ENCODE peak calls at places on chromosomes 3 and 15, in eight cellular contexts. R, E, J, S, A, H, I and T are unnamed samples.

GRCh38 chr3:23830869-23831484 is 25.2 kb downstream of the UBE2E1 start:
- DNase-seq in R (no peak), E (no peak), J (no peak), S (no peak), A (no peak), H (no peak), I (no peak), T (no peak)

GRCh38 chr15:87365221-87365620 is 891.3 kb downstream of the NTRK3 start:
- DNase-seq in R (no peak), E (no peak), J (peak), S (peak), A (no peak), H (no peak), I (no peak), T (no peak)

GRCh38 chr15:76134537-76134936 is 74.8 kb downstream of the TMEM266 start:
- DNase-seq in R (no peak), E (no peak), J (no peak), S (no peak), A (no peak), H (no peak), I (no peak), T (no peak)

GRCh38 chr15:70702584-70702983 is 60.8 kb downstream of the UACA start:
- DNase-seq in R (no peak), E (peak), J (no peak), S (no peak), A (no peak), H (no peak), I (no peak), T (no peak)

GRCh38 chr15:56765252-56765651 is 31.9 kb upstream of the ZNF280D start:
- DNase-seq in R (no peak), E (no peak), J (no peak), S (peak), A (no peak), H (no peak), I (no peak), T (no peak)

GRCh38 chr15:65956307-65956706 is 87.0 kb downstream of the RAB11A start:
- DNase-seq in R (no peak), E (no peak), J (no peak), S (no peak), A (no peak), H (no peak), I (no peak), T (no peak)

GRCh38 chr3:66098436-66098835 is 59.7 kb upstream of the MAGI1 start:
- DNase-seq in R (no peak), E (no peak), J (peak), S (peak), A (no peak), H (no peak), I (no peak), T (no peak)

GRCh38 chr3:164748626-164749025 is 329.7 kb downstream of the SI start:
- DNase-seq in R (no peak), E (no peak), J (no peak), S (no peak), A (no peak), H (no peak), I (no peak), T (no peak)

GRCh38 chr3:184333700-184334099 is 3.7 kb upstream of the FAM131A start:
- DNase-seq in R (no peak), E (no peak), J (no peak), S (no peak), A (no peak), H (no peak), I (no peak), T (no peak)

GRCh38 chr3:127536818-127537810 is 53.4 kb downstream of the TPRA1 start:
- DNase-seq in R (no peak), E (no peak), J (no peak), S (no peak), A (no peak), H (no peak), I (no peak), T (no peak)

GRCh38 chr3:38725726-38726410 is 76.4 kb upstream of the SCN5A start:
- DNase-seq in R (no peak), E (peak), J (peak), S (peak), A (no peak), H (no peak), I (no peak), T (no peak)

GRCh38 chr3:23888617-23889228 is 28.1 kb downstream of the NKIRAS1 start:
- DNase-seq in R (peak), E (no peak), J (no peak), S (peak), A (no peak), H (no peak), I (no peak), T (no peak)

GRCh38 chr3:144968951-144969350 is 997.3 kb downstream of the DIPK2A start:
- DNase-seq in R (no peak), E (no peak), J (no peak), S (peak), A (no peak), H (no peak), I (no peak), T (no peak)

GRCh38 chr3:131349946-131350347 is 31.6 kb upstream of the NUDT16 start:
- DNase-seq in R (peak), E (peak), J (peak), S (peak), A (no peak), H (no peak), I (no peak), T (no peak)

GRCh38 chr3:111808439-111808838 is 50.6 kb upstream of the PHLDB2 start:
- DNase-seq in R (no peak), E (no peak), J (no peak), S (peak), A (no peak), H (no peak), I (no peak), T (no peak)

GRCh38 chr3:118077332-118077731 is 957.3 kb downstream of the IGSF11 start:
- DNase-seq in R (no peak), E (no peak), J (no peak), S (no peak), A (no peak), H (no peak), I (no peak), T (no peak)

GRCh38 chr3:118075873-118076272 is 958.8 kb downstream of the IGSF11 start:
- DNase-seq in R (no peak), E (no peak), J (peak), S (peak), A (no peak), H (no peak), I (no peak), T (no peak)

DNA sequence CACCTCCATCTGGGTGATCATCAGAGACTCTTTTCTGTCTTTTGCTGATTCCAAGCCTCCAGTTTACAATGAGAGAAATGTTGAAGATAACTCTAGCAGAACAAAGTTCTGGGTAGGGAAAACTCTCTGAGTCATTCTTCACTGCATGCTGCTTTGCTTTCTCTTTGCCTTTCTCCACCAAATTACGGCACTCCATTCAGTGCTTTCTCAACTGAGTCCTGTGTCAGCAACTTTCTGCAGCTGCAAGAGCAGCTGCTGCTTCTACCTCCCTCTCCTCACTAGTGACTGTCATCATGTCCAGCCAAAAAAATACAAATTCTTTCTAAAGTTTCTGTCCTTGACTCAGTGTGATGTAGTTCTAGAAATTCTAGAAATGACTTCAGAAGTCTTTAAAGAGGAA is 953.8 kb downstream of the IGSF11 start:
- DNase-seq in R (no peak), E (no peak), J (no peak), S (peak), A (no peak), H (no peak), I (no peak), T (no peak)
- TF ChIP-seq CTCF in R (no peak), E (no peak), J (no peak), S (no peak), A (no peak), H (no peak), I (no peak), T (no peak)

DNA sequence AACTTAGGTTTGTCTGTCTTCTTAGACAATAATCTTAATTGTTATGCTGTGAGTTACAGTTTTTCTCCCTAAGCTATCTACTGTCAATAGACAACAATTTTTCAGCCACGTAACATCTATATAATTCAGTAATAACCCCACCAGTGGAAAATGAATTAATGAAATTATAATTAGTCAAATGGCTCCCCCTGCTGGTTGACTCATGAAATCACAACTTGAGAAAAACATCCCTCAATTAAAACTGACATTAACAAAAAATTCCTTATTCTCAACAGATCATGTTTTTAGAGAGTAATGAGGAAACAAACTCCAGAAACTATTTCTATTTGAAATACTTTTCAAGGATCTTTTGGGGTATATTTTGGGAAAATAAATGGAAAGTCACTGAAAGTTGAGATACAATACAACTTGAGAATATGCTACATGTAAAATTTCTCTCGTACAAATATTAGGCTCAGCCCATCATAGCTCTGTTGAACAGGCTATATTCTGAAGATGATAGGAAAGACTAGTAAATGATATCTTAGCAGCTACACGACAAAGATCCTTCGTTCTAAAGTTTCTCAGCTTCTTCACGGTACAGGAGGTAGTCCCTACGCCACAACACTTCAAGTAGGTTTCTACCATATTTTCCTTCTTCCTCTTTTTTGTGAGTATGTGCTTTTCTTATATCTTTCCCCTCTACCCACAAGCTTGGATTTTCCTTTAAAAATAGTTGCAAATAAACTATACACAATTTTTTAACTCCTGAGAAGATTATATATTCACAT is 20.7 kb downstream of the PPP1R2 start:
- DNase-seq in R (no peak), E (peak), J (no peak), S (peak), A (no peak), H (no peak), I (no peak), T (no peak)
- H3K27ac ChIP-seq in R (no peak), E (no peak), J (no peak), S (no peak), A (no peak), H (no peak), I (no peak), T (no peak)

GRCh38 chr15:64095795-64096485 is at the start of gene SNX1:
- DNase-seq in R (peak), E (peak), J (peak), S (peak), A (peak), H (peak), I (peak), T (peak)

GRCh38 chr15:64102497-64102896 is 6.7 kb downstream of the SNX1 start:
- DNase-seq in R (no peak), E (no peak), J (no peak), S (no peak), A (no peak), H (no peak), I (no peak), T (no peak)

GRCh38 chr15:64101018-64101417 is 5.2 kb downstream of the SNX1 start:
- DNase-seq in R (no peak), E (no peak), J (no peak), S (no peak), A (no peak), H (no peak), I (no peak), T (no peak)

GRCh38 chr15:64096486-64097431 is 977 bp downstream of the SNX1 start:
- DNase-seq in R (no peak), E (peak), J (no peak), S (no peak), A (no peak), H (no peak), I (no peak), T (no peak)

GRCh38 chr15:64099379-64099778 is 3.6 kb downstream of the SNX1 start:
- DNase-seq in R (no peak), E (no peak), J (no peak), S (no peak), A (no peak), H (no peak), I (no peak), T (no peak)
- TF ChIP-seq CTCF in R (no peak), E (no peak), J (no peak), S (no peak), A (no peak), H (no peak), I (no peak), T (no peak)

DNA sequence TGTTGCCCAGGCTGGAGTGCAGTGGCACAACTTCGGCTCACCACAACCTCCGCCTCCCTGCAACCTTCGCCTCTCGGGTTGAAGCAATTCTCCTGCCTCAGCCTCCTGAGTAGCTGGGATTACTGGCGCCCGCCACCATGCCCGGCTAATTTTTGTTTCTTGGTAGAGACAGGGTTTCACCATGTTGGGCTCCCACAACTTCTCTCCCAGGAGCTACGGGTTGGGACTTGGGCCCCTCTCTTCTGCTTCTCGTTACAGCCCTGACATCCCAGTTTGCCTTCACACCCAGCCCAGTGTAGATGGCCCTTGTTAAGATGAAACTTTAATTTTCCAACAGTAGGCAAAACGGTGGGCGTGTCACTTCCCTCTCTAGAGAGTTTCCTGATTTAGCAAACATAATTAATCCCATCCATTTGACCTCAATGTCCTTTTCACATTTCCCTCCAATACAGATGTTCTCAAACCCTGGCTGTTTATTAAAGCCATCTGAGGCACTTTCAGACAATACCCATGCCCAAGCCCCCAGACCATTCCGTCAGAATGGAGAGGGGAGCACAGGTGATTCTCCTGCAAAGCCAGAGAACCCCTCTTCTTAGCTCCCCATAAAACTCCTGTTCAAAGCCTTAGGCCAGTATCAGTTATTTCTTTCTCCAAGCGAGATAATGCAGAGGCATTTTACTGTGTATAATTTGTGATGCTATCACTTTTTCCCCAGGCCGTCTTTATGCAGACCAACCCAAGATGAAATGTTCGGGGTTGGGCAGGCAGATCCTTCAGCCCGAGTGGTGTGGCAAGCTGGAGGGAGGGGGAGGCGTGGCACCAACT is 245.7 kb downstream of the XXYLT1 start:
- DNase-seq in R (no peak), E (no peak), J (no peak), S (no peak), A (no peak), H (no peak), I (no peak), T (no peak)
- H3K27ac ChIP-seq in R (no peak), E (no peak), J (no peak), S (no peak), A (no peak), H (no peak), I (no peak), T (no peak)

DNA sequence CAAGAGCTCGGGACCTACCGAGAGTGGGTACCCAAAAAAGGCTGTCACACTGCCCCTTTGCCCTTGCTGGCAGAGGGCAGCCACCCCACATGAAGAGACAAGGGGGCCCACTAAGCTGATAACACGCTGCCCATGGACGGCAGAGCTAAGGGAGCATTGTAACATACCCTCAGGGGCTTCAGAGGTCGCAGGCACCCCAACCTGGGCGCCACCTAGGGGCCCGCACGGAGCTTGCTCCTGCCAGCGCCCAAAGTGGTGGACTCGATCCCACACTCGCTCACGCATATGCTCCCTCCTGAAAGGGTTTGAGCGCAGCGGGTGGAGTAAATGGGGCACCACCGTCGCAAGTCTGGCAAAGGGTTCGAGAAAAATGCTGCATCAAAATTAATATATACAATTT is 975.4 kb downstream of the ZPLD1 start:
- DNase-seq in R (no peak), E (no peak), J (no peak), S (no peak), A (no peak), H (peak), I (no peak), T (no peak)
- TF ChIP-seq CTCF in R (peak), E (no peak), J (no peak), S (no peak), A (no peak), H (peak), I (no peak), T (no peak)

GRCh38 chr3:11382146-11382545 is 109.9 kb downstream of the ATG7 start:
- DNase-seq in R (no peak), E (no peak), J (no peak), S (no peak), A (no peak), H (no peak), I (no peak), T (no peak)
- H3K27ac ChIP-seq in R (no peak), E (no peak), J (no peak), S (no peak), A (peak), H (no peak), I (no peak), T (no peak)

DNA sequence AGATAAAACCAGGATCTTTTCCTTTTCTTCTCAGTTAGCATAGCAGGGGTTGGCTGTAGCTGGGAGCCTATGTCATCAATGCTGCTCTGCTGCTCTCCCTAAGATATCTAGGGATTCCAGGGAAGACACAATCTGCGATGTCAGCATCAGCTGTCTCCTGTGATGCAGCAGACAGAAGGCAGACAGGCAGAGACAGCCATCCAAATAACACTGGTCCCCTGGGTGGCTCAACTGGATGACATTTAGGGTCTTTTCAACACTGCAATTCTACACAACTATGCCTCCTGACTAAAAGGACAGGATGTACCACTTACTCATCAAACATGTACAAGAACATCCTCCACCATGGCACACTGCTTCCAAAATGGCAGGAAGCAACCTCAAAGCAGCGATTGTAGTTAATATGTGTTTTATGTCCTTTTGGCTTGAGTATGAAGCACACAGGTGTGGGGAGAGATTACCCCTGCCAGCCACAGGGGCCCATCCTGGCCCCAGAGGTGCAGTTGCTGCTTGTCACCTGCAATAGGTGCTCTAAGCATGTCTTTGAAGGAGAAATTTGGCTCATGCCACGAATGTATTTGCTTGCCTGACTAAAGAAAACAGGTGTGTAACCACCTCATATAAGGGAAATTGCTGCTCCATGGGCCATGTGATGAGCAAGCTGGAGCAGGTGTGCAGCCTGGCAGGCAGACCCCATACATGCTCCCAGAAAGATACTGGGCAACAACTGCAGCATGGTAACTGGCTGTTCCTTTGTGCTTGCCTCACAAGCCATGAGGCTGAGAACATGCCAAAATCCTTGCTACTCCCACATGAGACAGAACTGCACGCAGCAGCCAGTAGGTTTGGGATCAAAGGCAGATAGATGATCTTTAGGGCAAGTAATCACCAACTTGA is 357.8 kb downstream of the VPS13C start:
- DNase-seq in R (no peak), E (no peak), J (no peak), S (peak), A (no peak), H (peak), I (no peak), T (no peak)
- TF ChIP-seq CTCF in R (no peak), E (no peak), J (no peak), S (no peak), A (no peak), H (peak), I (no peak), T (no peak)

GRCh38 chr3:133491481-133492059 is 81.9 kb upstream of the CDV3 start:
- DNase-seq in R (no peak), E (no peak), J (no peak), S (no peak), A (no peak), H (no peak), I (no peak), T (no peak)
- H3K27ac ChIP-seq in R (no peak), E (no peak), J (no peak), S (no peak), A (no peak), H (no peak), I (peak), T (peak)

GRCh38 chr3:156787926-156788663 is 38.1 kb upstream of the LEKR1 start:
- DNase-seq in R (peak), E (no peak), J (peak), S (peak), A (no peak), H (no peak), I (no peak), T (no peak)
- TF ChIP-seq CTCF in R (no peak), E (no peak), J (peak), S (peak), A (no peak), H (no peak), I (no peak), T (no peak)